ENCODE peak calls at places on chromosome 22, in seven cellular contexts. Q is nephron progenitor cell, T is lower leg skin, D is GM23338, N is GM13977, S is retinal pigment epithelial cell, L is A549. G is an unnamed sample.

GRCh38 chr22:48567213-48567975 is 1260.3 kb downstream of the BRD1 start:
- DNase-seq in Q (no peak), T (no peak), D (no peak), N (no peak), S (no peak), L (no peak), G (no peak)

GRCh38 chr22:46178755-46179505 is 28.6 kb downstream of the PPARA start:
- DNase-seq in Q (no peak), T (no peak), D (no peak), N (no peak), S (no peak), L (peak; percentile 19), G (no peak)

GRCh38 chr22:38083931-38084631 is at the start of gene SLC16A8:
- DNase-seq in Q (no peak), T (no peak), D (peak; percentile 34), N (no peak), S (peak; percentile 44), L (no peak), G (no peak)

GRCh38 chr22:36417281-36417686 is 29.5 kb upstream of the MYH9 start:
- DNase-seq in Q (no peak), T (peak; percentile 43), D (peak; percentile 45), N (no peak), S (no peak), L (no peak), G (no peak)

GRCh38 chr22:23302171-23303002 is 122.1 kb downstream of the BCR start:
- DNase-seq in Q (no peak), T (no peak), D (no peak), N (no peak), S (no peak), L (no peak), G (no peak)

GRCh38 chr22:37325024-37325395 is 42.7 kb downstream of the CYTH4 start:
- DNase-seq in Q (no peak), T (no peak), D (no peak), N (no peak), S (no peak), L (no peak), G (no peak)

GRCh38 chr22:37803636-37804371 is 3.9 kb upstream of the GCAT start:
- DNase-seq in Q (no peak), T (no peak), D (peak; percentile 59), N (no peak), S (no peak), L (no peak), G (no peak)

GRCh38 chr22:37193629-37194191 is 5.7 kb upstream of the C1QTNF6 start:
- DNase-seq in Q (peak; percentile 51), T (no peak), D (no peak), N (no peak), S (no peak), L (peak; percentile 83), G (peak; percentile 61)

GRCh38 chr22:26462971-26463661 is 20.5 kb downstream of the HPS4 start:
- DNase-seq in Q (peak; percentile 51), T (no peak), D (no peak), N (no peak), S (no peak), L (no peak), G (no peak)

GRCh38 chr22:46105494-46106278 is 44.6 kb upstream of the PPARA start:
- DNase-seq in Q (no peak), T (no peak), D (no peak), N (no peak), S (no peak), L (peak; percentile 85), G (no peak)

GRCh38 chr22:42076764-42077485 is 2.6 kb upstream of the SMDT1 start:
- DNase-seq in Q (no peak), T (no peak), D (no peak), N (no peak), S (no peak), L (no peak), G (no peak)

GRCh38 chr22:37017356-37017755 is 1.9 kb downstream of the TST start:
- DNase-seq in Q (no peak), T (no peak), D (no peak), N (no peak), S (no peak), L (no peak), G (no peak)

GRCh38 chr22:48574776-48575566 is 1252.7 kb downstream of the BRD1 start:
- DNase-seq in Q (peak; percentile 86), T (no peak), D (peak; percentile 66), N (no peak), S (no peak), L (peak; percentile 67), G (peak; percentile 64)

GRCh38 chr22:32836286-32836859 is 34.9 kb downstream of the TIMP3 start:
- DNase-seq in Q (no peak), T (no peak), D (peak; percentile 68), N (peak; percentile 56), S (no peak), L (peak; percentile 5), G (peak; percentile 30)

GRCh38 chr22:46115388-46115678 is 35.0 kb upstream of the PPARA start:
- DNase-seq in Q (no peak), T (no peak), D (no peak), N (no peak), S (no peak), L (no peak), G (no peak)

GRCh38 chr22:36862251-36863242 is 1.7 kb downstream of the NCF4 start:
- DNase-seq in Q (no peak), T (peak; percentile 50), D (no peak), N (peak; percentile 48), S (no peak), L (no peak), G (peak; percentile 61)

GRCh38 chr22:40792451-40792850 is 26.7 kb downstream of the SLC25A17 start:
- DNase-seq in Q (no peak), T (no peak), D (no peak), N (no peak), S (no peak), L (no peak), G (no peak)

GRCh38 chr22:37631448-37632173 is 7.9 kb upstream of the SH3BP1 start:
- DNase-seq in Q (no peak), T (no peak), D (no peak), N (no peak), S (no peak), L (no peak), G (no peak)

GRCh38 chr22:19506212-19506611 is 18.0 kb downstream of the CLDN5 start:
- DNase-seq in Q (no peak), T (no peak), D (no peak), N (no peak), S (no peak), L (no peak), G (no peak)

GRCh38 chr22:19783531-19784395 is 23.2 kb downstream of the TBX1 start:
- DNase-seq in Q (no peak), T (no peak), D (no peak), N (no peak), S (no peak), L (no peak), G (no peak)

GRCh38 chr22:19607198-19608113 is 83.2 kb upstream of the CLDN5 start:
- DNase-seq in Q (no peak), T (peak; percentile 49), D (peak; percentile 53), N (no peak), S (no peak), L (no peak), G (peak; percentile 33)

DNA sequence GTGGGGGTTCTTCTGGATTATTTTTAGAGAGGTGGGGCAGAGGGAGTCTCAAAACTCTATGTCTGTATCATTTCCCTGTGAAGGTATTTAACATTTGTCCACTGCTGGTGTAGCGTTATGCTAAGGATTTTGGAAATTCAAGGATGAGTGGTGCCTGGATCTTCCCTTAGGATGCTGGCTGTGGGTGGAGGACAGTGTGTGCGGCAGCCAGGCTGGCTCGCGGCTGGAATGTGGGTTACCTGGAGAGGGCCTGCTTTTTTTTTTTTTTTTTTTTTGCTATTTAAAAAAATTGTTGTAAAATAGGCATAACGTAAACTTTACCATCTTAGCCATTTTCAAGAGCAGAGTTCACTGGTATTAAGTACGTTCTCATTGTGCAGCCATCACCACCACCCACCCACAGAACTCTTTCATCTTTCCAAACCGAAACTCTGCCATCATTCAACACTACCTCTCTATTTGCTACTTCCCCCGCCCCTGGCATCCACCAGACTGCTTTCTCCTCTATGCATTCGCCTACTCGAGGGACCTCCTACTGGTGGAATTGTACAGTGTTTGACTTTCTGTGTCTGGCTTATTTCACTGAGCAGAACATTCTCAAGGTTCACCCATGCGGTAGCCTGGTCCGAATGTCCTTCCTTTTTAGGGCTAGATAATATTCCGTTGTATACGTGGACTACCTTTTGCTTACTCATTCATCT is 67.1 kb downstream of the PARVB start:
- DNase-seq in Q (no peak), T (no peak), D (peak; percentile 54), N (no peak), S (no peak), L (peak; percentile 22), G (no peak)
- TF ChIP-seq CTCF in Q (no peak), T (no peak), D (peak; percentile 15), N (peak; percentile 17), S (peak; percentile 53), L (no peak), G (no peak)

GRCh38 chr22:17205432-17205831 is 13.8 kb downstream of the ADA2 start:
- DNase-seq in Q (no peak), T (no peak), D (no peak), N (no peak), S (no peak), L (no peak), G (no peak)
- TF ChIP-seq CTCF in Q (no peak), T (no peak), D (peak; percentile 23), N (peak; percentile 21), S (peak; percentile 9), L (no peak), G (no peak)

GRCh38 chr22:27982106-27982505 is 63.0 kb upstream of the PITPNB start:
- DNase-seq in Q (no peak), T (no peak), D (no peak), N (no peak), S (no peak), L (no peak), G (no peak)
- TF ChIP-seq CTCF in Q (no peak), T (no peak), D (no peak), N (no peak), S (no peak), L (no peak), G (no peak)

GRCh38 chr22:17313591-17313990 is 55.7 kb upstream of the CECR2 start:
- DNase-seq in Q (no peak), T (no peak), D (no peak), N (no peak), S (no peak), L (no peak), G (no peak)

GRCh38 chr22:17319541-17319940 is 49.7 kb upstream of the CECR2 start:
- DNase-seq in Q (no peak), T (no peak), D (no peak), N (no peak), S (no peak), L (no peak), G (no peak)

GRCh38 chr22:17315310-17315709 is 54.0 kb upstream of the CECR2 start:
- DNase-seq in Q (no peak), T (no peak), D (no peak), N (no peak), S (no peak), L (no peak), G (no peak)

GRCh38 chr22:17314472-17314871 is 54.8 kb upstream of the CECR2 start:
- DNase-seq in Q (no peak), T (no peak), D (no peak), N (no peak), S (no peak), L (no peak), G (no peak)

DNA sequence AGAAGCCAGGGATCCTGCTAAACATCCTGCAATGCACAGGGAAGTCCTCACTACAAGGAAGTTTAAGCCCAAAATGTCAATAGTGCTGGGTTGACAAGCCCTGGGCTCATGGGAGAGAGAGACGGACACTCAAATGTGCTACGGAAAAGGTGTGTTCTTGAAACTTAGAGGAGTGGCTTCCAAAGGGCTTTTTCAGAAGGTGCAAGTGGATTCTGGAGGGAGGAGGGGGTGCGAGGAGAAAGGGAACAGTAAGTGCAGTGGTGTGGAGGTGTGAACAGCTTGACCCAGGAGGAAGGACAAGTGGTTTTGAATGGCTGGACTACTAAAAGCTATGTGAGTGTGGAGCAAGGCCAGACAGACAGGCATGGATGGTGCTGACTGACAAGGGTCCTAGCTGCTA is 50.4 kb upstream of the CECR2 start:
- DNase-seq in Q (no peak), T (no peak), D (no peak), N (no peak), S (no peak), L (no peak), G (no peak)
- TF ChIP-seq CTCF in Q (no peak), T (no peak), D (no peak), N (no peak), S (no peak), L (no peak), G (no peak)